ENCODE peak calls at places on chromosomes 13 and 19, in seven cellular contexts. X is nephron progenitor cell, Q is PC-3, T is NB4, K is mucosa of descending colon, E is psoas muscle, N is heart left ventricle. P is an unnamed sample.

GRCh38 chr19:57465680-57466381 is 8.9 kb upstream of the VN1R1 start:
- DNase-seq in X (no peak), Q (peak), T (peak), K (peak), E (no peak), N (no peak), P (peak)

GRCh38 chr13:27789495-27790303 is 2.6 kb upstream of the GSX1 start:
- DNase-seq in X (peak), Q (no peak), T (peak), K (no peak), E (no peak), N (no peak), P (peak)

GRCh38 chr13:101835920-101836319 is 383.4 kb downstream of the ITGBL1 start:
- DNase-seq in X (no peak), Q (no peak), T (no peak), K (no peak), E (no peak), N (no peak), P (no peak)

GRCh38 chr13:94192576-94192975 is 286.9 kb downstream of the DCT start:
- DNase-seq in X (peak), Q (peak), T (peak), K (peak), E (no peak), N (no peak), P (no peak)

GRCh38 chr19:13012690-13013608 is 17.7 kb downstream of the NFIX start:
- DNase-seq in X (no peak), Q (peak), T (peak), K (peak), E (peak), N (peak), P (no peak)

GRCh38 chr19:2546128-2547032 is 70.5 kb downstream of the GADD45B start:
- DNase-seq in X (peak), Q (no peak), T (peak), K (peak), E (peak), N (peak), P (no peak)

GRCh38 chr19:4376245-4376990 is 23.9 kb downstream of the SH3GL1 start:
- DNase-seq in X (no peak), Q (peak), T (no peak), K (no peak), E (peak), N (no peak), P (no peak)

GRCh38 chr19:5130371-5131030 is 161.6 kb downstream of the KDM4B start:
- DNase-seq in X (no peak), Q (no peak), T (no peak), K (peak), E (no peak), N (no peak), P (peak)

GRCh38 chr19:18809149-18809978 is 18.3 kb upstream of the COMP start:
- DNase-seq in X (no peak), Q (peak), T (peak), K (no peak), E (peak), N (peak), P (no peak)

GRCh38 chr19:47158879-47159509 is 28.4 kb downstream of the SAE1 start:
- DNase-seq in X (no peak), Q (no peak), T (no peak), K (no peak), E (no peak), N (no peak), P (no peak)

GRCh38 chr19:18194554-18195238 is 1.7 kb downstream of the MPV17L2 start:
- DNase-seq in X (peak), Q (peak), T (no peak), K (no peak), E (peak), N (no peak), P (peak)

GRCh38 chr19:56120371-56121179 is 520 bp downstream of the ZNF787 start:
- DNase-seq in X (peak), Q (peak), T (peak), K (peak), E (peak), N (peak), P (peak)

GRCh38 chr13:79108914-79109643 is 297.0 kb downstream of the RBM26 start:
- DNase-seq in X (no peak), Q (no peak), T (no peak), K (no peak), E (no peak), N (no peak), P (no peak)

GRCh38 chr19:31127132-31127967 is 221.9 kb downstream of the TSHZ3 start:
- DNase-seq in X (no peak), Q (peak), T (no peak), K (peak), E (no peak), N (no peak), P (no peak)

GRCh38 chr13:20294497-20294896 is 62.4 kb upstream of the GJB6 start:
- DNase-seq in X (no peak), Q (peak), T (peak), K (no peak), E (no peak), N (no peak), P (no peak)

GRCh38 chr13:26529441-26529840 is 28.0 kb upstream of the WASF3 start:
- DNase-seq in X (peak), Q (peak), T (peak), K (peak), E (no peak), N (no peak), P (no peak)

GRCh38 chr19:55590621-55591020 is 8.7 kb downstream of the FIZ1 start:
- DNase-seq in X (no peak), Q (peak), T (peak), K (peak), E (peak), N (no peak), P (no peak)

GRCh38 chr19:19661675-19662251 is 1.7 kb downstream of the ATP13A1 start:
- DNase-seq in X (no peak), Q (no peak), T (peak), K (peak), E (no peak), N (no peak), P (peak)

GRCh38 chr13:48859168-48860105 is 116.3 kb upstream of the FNDC3A start:
- DNase-seq in X (peak), Q (no peak), T (peak), K (peak), E (no peak), N (no peak), P (no peak)

GRCh38 chr19:16216744-16217670 is 19.3 kb downstream of the AP1M1 start:
- DNase-seq in X (no peak), Q (no peak), T (no peak), K (no peak), E (no peak), N (no peak), P (no peak)

GRCh38 chr13:26544707-26545106 is 12.8 kb upstream of the WASF3 start:
- DNase-seq in X (no peak), Q (no peak), T (no peak), K (no peak), E (no peak), N (no peak), P (no peak)

GRCh38 chr19:10514211-10515145 is 2.8 kb downstream of the S1PR5 start:
- DNase-seq in X (no peak), Q (no peak), T (no peak), K (no peak), E (no peak), N (no peak), P (peak)

GRCh38 chr13:78759704-78760103 is 100.7 kb upstream of the OBI1 start:
- DNase-seq in X (no peak), Q (no peak), T (peak), K (no peak), E (no peak), N (no peak), P (no peak)

GRCh38 chr19:17394891-17395415 is 957 bp upstream of the CCDC194 start:
- DNase-seq in X (peak), Q (peak), T (peak), K (peak), E (peak), N (peak), P (peak)

GRCh38 chr13:97948041-97948440 is 5.4 kb upstream of the IPO5 start:
- DNase-seq in X (no peak), Q (peak), T (no peak), K (no peak), E (no peak), N (no peak), P (no peak)

GRCh38 chr13:48096670-48097069 is 1.8 kb upstream of the MED4 start:
- DNase-seq in X (no peak), Q (no peak), T (no peak), K (no peak), E (no peak), N (no peak), P (no peak)

GRCh38 chr13:99374169-99374991 is 67.2 kb upstream of the GPR183 start:
- DNase-seq in X (no peak), Q (no peak), T (no peak), K (no peak), E (no peak), N (no peak), P (peak)

GRCh38 chr19:9986787-9987281 is 23.5 kb downstream of the COL5A3 start:
- DNase-seq in X (no peak), Q (no peak), T (no peak), K (no peak), E (peak), N (peak), P (no peak)

DNA sequence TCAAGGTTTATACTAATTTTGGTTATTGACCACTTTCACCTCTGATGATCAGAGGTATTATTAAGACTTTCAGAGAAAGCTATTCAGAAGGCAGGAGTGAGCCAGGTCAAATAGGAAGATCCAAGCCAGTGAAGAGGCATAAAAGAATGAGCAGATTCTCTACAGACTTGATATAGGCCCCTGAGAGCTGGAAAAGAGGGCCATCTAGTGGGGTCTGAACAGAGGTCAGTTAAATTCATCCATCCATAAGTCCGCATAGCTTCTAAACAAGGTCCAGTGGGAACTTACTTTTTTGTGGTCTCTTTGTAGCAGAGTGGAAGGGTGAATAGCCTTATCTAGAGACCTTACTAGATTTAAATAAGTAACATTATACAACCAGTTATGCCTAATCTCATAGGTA is 126.6 kb upstream of the UFM1 start:
- DNase-seq in X (peak), Q (peak), T (peak), K (peak), E (no peak), N (no peak), P (no peak)
- TF ChIP-seq CTCF in X (peak), Q (peak), T (peak), K (no peak), E (no peak), N (no peak), P (no peak)

GRCh38 chr13:110869805-110870706 is 44.8 kb downstream of the ANKRD10 start:
- DNase-seq in X (no peak), Q (peak), T (peak), K (peak), E (peak), N (peak), P (no peak)
- TF ChIP-seq CTCF in X (no peak), Q (peak), T (no peak), K (no peak), E (peak), N (no peak), P (no peak)

DNA sequence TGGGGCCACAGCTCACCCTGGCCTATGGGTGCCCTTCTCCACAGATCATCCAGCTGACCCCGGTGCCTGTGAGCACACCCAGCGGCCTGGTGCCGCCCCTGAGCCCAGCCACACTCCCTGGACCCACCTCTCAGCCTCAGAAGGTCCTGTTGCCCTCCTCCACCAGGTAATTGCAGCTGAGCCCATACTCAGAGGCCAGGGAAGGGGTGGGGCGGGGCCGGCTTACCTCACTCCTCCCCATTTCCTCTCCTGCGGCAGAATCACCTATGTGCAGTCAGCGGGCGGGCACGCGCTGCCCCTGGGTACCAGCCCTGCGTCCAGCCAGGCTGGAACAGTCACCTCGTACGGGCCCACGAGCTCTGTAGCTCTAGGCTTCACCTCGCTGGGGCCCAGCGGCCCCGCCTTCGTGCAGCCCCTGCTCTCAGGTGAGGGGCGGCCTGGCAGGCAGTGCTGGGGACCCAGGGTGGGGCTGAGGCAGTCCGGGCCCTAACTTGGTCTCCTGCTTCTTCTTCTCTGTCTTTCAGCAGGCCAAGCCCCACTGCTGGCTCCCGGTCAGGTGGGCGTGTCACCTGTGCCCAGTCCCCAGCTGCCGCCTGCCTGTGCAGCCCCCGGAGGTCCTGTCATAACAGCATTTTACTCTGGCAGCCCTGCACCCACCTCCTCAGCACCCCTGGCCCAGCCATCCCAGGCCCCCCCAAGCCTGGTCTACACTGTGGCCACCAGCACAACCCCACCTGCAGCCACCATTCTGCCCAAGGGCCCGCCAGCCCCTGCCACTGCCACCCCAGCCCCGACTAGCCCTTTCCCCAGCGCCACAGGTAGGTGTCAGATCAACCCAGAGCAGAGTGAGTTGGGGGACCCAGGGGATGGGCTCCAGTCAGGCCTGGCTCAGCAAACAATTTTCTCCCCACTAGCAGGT is 9.6 kb upstream of the PRR19 start:
- DNase-seq in X (no peak), Q (no peak), T (no peak), K (no peak), E (peak), N (no peak), P (no peak)
- TF ChIP-seq CTCF in X (no peak), Q (no peak), T (no peak), K (no peak), E (no peak), N (no peak), P (no peak)

GRCh38 chr13:45737571-45738002 is 35.5 kb downstream of the CBY2 start:
- DNase-seq in X (no peak), Q (no peak), T (peak), K (no peak), E (no peak), N (no peak), P (no peak)
- TF ChIP-seq CTCF in X (peak), Q (no peak), T (peak), K (no peak), E (no peak), N (no peak), P (no peak)

DNA sequence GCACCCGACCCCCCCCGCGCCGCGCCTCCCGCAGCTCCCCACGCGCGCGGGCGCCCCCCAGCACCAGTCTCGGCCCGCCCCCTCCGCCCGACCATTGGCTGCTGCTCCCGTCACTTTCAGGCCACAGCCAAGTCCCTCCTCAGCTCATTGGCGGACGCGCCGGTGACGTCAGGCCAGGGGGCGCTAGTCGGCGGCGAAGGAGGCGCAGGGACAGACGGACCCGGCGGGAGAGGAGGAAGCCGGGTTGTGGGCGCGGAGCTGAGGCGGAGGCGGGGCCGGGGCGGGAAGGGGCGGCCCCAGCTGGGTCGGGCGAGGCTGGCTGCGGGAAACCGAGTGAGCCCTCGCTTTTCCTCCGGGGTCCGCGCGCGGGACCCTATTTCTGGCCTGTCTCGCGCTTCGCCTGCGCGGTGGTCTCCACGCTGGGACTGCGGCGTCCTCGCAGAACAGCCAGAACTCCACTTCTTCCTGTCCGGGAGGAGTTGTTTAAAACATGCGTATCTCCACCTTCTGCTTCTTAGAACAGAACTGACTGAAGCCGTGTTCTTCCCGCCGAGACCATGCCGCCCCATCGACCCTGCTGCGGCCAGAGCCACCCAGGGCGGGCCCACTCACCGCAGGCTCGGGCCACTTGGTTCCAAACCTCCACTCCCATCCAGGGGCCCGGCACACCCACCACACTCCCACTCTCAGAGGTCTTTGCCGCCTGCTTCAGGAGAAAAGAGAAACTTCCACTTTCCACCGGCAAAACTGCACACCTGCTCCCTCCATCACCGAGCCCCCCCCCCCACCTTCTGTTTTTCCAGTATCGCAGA is 459 bp upstream of the TMTC4 start:
- DNase-seq in X (peak), Q (peak), T (peak), K (peak), E (peak), N (peak), P (peak)
- TF ChIP-seq CTCF in X (no peak), Q (peak), T (peak), K (no peak), E (peak), N (peak), P (peak)

DNA sequence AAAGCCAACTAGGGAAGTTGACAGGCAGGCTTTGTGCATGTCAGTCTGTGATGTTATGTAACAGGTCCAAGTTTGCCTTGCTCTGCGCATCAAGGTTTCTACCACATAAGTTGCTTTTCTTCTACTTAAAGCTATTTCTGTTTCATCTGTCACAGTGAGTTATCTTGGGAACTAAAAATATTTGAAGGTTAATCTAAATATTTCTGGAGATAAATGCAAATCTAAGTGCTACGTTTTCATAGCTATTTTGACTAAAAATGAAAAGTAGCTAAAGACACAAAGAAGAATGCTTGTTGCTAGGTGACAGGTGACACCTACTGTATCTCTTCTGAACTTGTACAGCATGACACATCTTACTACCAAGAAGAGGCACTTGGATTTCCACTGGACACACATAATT is 135.6 kb downstream of the KLF12 start:
- DNase-seq in X (no peak), Q (no peak), T (no peak), K (no peak), E (no peak), N (no peak), P (no peak)
- TF ChIP-seq CTCF in X (no peak), Q (no peak), T (no peak), K (no peak), E (no peak), N (no peak), P (no peak)

DNA sequence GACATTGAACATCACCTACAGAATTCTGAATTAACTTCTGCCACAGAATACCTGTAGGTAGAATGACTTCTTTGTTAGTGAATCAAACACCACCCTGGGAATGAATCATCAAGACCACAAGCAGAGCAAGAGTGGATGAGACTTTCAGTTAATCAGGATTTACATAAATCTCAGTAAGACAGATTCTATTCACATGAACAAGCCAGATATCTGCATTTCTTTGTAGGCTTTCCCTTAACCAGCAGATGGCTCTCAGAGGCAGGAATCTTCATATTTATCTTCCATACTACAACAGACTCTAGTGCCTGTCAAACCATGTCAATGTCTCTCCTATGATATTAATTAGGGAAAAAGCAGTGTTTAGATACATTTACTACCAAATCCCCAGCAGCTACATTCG is 412.1 kb downstream of the KLF12 start:
- DNase-seq in X (no peak), Q (peak), T (no peak), K (no peak), E (no peak), N (no peak), P (no peak)
- TF ChIP-seq CTCF in X (no peak), Q (peak), T (no peak), K (no peak), E (no peak), N (no peak), P (no peak)